ENCODE peak calls at places on chromosomes 12 and 14, in five cellular contexts. R is mesendoderm, U is kidney tubule cell, K is epithelial cell of esophagus, D is choroid plexus epithelial cell. F is an unnamed sample.

GRCh38 chr14:71141701-71142374 is 234.6 kb downstream of the PCNX1 start:
- DNase-seq in U (no peak), D (peak), R (no peak), K (no peak), F (no peak)

GRCh38 chr12:121678305-121678704 is 8.9 kb upstream of the MORN3 start:
- DNase-seq in R (no peak), K (no peak), D (no peak), U (no peak), F (no peak)

GRCh38 chr14:66330916-66331315 is 155.3 kb upstream of the CCDC196 start:
- DNase-seq in D (no peak), U (peak), R (no peak), K (peak), F (no peak)

GRCh38 chr14:51776102-51776894 is 84.1 kb upstream of the GNG2 start:
- DNase-seq in R (peak), K (peak), U (peak), D (peak), F (peak)

GRCh38 chr12:94103986-94104385 is 44.4 kb upstream of the PLXNC1 start:
- DNase-seq in U (peak), K (peak), R (no peak), D (no peak), F (no peak)

GRCh38 chr12:67459578-67459977 is 189.0 kb upstream of the DYRK2 start:
- DNase-seq in U (no peak), R (no peak), D (no peak), K (no peak), F (no peak)

GRCh38 chr14:105091335-105092123 is 26.3 kb upstream of the GPR132 start:
- DNase-seq in D (no peak), U (peak), R (no peak), K (peak), F (no peak)

GRCh38 chr14:64705406-64706118 is 1.3 kb downstream of the PLEKHG3 start:
- DNase-seq in U (peak), K (no peak), R (peak), D (no peak), F (no peak)

GRCh38 chr12:69570000-69570516 is 15.2 kb upstream of the CCT2 start:
- DNase-seq in K (peak), U (peak), R (no peak), D (peak), F (no peak)

GRCh38 chr12:96255077-96255476 is 60.9 kb downstream of the ELK3 start:
- DNase-seq in R (peak), K (no peak), U (no peak), D (peak), F (no peak)